ENCODE peak calls at places on chromosomes 4 and X, in five cellular contexts. S is psoas muscle, W is BE2C, A is heart left ventricle, F is lower lobe of right lung. Q is an unnamed sample. For H3K4me1 and H3K27me3, the result is how much of the 10 kb centered on the place peaks cover.

GRCh38 chr4:20046179-20046578 is 205.5 kb upstream of the SLIT2 start:
- DNase-seq in A (no peak), W (no peak), S (no peak), F (no peak), Q (no peak)

GRCh38 chr4:3293410-3294391 is 880 bp downstream of the RGS12 start:
- DNase-seq in W (no peak), A (no peak), F (no peak), S (no peak), Q (peak)

GRCh38 chrX:41085883-41086626 is 810 bp downstream of the USP9X start:
- DNase-seq in F (peak), W (peak), S (peak), A (peak), Q (peak)

GRCh38 chrX:134324359-134324758 is 87.4 kb downstream of the CCDC160 start:
- DNase-seq in F (no peak), W (no peak), S (no peak), A (no peak), Q (no peak)

GRCh38 chr4:116752027-116752426 is 333.3 kb downstream of the TRAM1L1 start:
- DNase-seq in S (no peak), F (no peak), W (no peak), A (no peak), Q (no peak)

GRCh38 chr4:76905521-76905920 is 7.6 kb upstream of the SOWAHB start:
- DNase-seq in A (no peak), S (no peak), W (no peak), F (no peak), Q (peak)

GRCh38 chr4:55318135-55318534 is 27.9 kb upstream of the SRD5A3 start:
- DNase-seq in A (no peak), S (no peak), W (no peak), F (no peak), Q (peak)

GRCh38 chr4:150567070-150567469 is 14.9 kb upstream of the MAB21L2 start:
- DNase-seq in W (no peak), A (no peak), S (no peak), F (no peak), Q (no peak)

GRCh38 chrX:151019837-151020236 is 36.7 kb downstream of the HMGB3 start:
- DNase-seq in F (no peak), W (no peak), S (no peak), A (no peak), Q (peak)

GRCh38 chrX:102155806-102156179 is at the start of gene BEX5:
- DNase-seq in S (peak), W (peak), F (peak), A (peak), Q (peak)

GRCh38 chr4:138488527-138488926 is 246.4 kb upstream of the SLC7A11 start:
- DNase-seq in A (no peak), W (no peak), S (no peak), F (no peak), Q (no peak)

GRCh38 chrX:142251202-142251601 is 46.1 kb upstream of the MAGEC2 start:
- DNase-seq in F (no peak), W (no peak), S (no peak), A (no peak), Q (no peak)

GRCh38 chrX:73841337-73841736 is 278.3 kb downstream of the CHIC1 start:
- DNase-seq in S (no peak), A (no peak), F (no peak), W (no peak), Q (no peak)

GRCh38 chrX:73839152-73839551 is 276.2 kb downstream of the CHIC1 start:
- DNase-seq in S (no peak), A (no peak), W (no peak), F (no peak), Q (no peak)

GRCh38 chrX:73838123-73838522 is 275.1 kb downstream of the CHIC1 start:
- DNase-seq in F (no peak), W (no peak), S (no peak), A (no peak), Q (no peak)

GRCh38 chrX:73842541-73843234 is 279.7 kb downstream of the CHIC1 start:
- DNase-seq in W (no peak), A (no peak), F (no peak), S (no peak), Q (no peak)

DNA sequence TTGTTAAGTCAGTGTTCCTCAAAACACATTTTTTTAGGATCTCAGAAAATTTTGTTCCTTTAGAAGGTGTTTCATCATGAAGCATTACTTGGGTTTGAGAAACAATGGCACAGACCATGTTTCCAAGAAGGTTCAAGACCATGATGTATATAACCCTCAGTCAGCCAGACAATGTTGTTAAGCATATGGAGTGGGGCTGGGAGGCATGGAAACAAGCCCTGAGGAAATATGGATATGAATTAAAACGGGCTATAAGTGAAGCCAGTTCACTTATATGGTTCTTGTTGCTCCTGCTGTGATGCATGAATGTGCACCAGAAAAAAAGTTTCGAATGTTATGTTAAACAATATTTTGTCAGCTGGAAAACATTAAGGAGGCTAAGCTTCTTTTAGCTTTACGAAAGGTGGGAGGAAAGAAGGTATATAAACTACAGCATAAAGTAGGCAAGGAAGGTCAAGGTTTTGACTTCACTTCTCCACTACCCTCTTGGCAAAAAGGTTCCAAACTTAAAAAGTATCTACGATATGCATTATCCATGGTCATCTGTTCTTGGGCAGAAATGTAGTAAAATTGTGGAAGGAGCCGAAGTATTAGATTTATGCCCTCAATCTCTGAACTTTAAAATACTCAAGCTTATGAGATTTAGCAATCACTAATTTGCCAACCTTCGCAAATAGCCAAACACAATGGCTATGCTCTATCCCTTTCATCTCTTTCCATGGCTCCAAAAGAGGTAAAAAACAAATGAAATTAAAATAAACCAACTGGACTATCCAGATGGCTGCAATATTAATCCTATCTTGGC is 277.3 kb downstream of the CHIC1 start:
- DNase-seq in W (no peak), F (no peak), A (no peak), S (no peak), Q (no peak)
- H3K4me1 ChIP-seq in W (under half), F (under half), A (under half), S (half or more), Q (under half)

DNA sequence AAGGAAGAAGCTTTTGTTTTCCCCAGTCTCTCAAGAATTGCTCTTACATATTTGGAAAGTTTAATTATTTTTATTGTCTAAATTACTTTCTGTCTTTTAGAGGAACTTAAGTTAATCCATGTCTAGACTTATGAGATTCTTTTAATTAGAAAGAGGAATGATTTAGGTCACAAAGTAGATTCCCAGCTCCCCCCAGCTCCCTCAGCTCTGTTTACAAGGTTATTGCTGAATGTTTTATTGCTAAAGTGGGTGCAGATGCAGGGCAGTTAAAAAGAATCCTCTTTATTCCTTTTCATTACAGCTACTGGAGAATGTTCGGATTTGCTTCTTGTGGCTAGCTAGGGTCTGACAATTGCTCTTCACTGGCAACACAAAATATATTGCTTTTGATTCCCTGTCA is 33.7 kb upstream of the CCKAR start:
- DNase-seq in W (no peak), F (no peak), S (no peak), A (no peak), Q (peak)
- H3K27me3 ChIP-seq in W (under half), F (under half), S (under half), A (under half), Q (under half)

DNA sequence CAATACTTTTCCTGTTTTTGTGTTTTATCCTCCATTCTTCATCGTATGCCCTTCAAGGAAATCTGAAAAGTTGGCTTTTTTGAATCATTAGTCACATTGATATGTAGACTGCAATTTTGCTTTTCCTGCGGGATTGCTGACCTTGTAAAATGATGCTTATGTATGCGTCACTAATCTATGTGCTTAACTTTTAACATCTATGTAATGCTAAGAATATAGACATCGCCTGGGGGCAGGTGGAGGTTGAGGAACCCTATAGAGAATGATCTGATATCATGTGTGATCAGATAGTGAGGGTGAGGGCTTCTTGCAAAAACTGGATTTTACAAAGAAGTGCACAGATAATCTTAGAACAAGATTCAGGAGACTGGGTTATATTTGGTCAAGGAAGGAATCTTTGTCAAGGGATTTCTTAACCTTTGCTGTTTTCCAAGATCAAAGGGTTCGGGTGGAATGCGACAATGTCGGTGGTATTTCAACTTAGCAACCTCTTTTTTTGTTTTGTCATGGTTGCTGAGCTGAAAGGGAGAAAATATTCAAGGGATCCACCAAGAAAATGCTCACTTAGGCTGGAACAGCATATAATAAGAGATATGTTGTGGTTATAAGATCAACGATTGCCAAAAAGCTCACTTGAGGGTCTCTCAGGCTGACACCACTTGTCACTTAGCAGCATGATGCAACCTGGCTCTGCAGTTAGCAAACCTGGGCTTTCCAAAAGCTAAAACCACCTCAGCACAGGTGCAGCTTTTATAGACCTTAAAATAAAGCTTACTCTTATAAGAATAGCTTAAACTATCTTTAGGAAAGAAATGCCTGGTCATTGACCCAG is 70.6 kb upstream of the PUDP start:
- DNase-seq in A (no peak), S (no peak), F (no peak), W (no peak), Q (no peak)
- H3K4me3 ChIP-seq in A (no peak), S (no peak), F (no peak), W (no peak), Q (no peak)

GRCh38 chr4:536351-536972 is 37.5 kb downstream of the PIGG start:
- DNase-seq in F (peak), S (no peak), W (no peak), A (no peak), Q (no peak)

GRCh38 chr4:535181-535923 is 36.3 kb downstream of the PIGG start:
- DNase-seq in W (no peak), A (no peak), S (no peak), F (peak), Q (no peak)

GRCh38 chr4:534576-535151 is 35.7 kb downstream of the PIGG start:
- DNase-seq in F (no peak), A (no peak), W (no peak), S (no peak), Q (no peak)

GRCh38 chr4:537436-538264 is 38.4 kb downstream of the TMEM271 start:
- DNase-seq in W (no peak), S (no peak), A (no peak), F (peak), Q (no peak)

DNA sequence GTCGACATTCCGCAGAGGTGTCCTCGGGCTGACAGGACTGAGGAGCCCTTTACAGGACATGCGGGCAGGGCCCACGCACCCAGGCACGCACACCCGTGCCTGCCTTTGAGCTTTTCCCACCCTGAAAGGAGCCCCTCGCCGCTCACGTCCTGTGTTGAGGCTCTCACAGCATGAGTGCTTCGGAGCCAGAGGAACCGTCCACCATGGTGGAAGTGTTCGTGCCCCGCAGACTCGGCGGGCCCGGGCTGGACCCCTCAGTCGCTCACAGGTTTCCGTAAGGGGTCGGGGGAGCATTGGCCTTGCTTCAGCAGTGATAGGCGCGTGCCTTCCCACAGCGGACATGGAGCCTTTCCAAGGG is 36.9 kb downstream of the PIGG start:
- DNase-seq in S (no peak), A (no peak), F (peak), W (no peak), Q (no peak)
- H3K4me1 ChIP-seq in S (under half), A (under half), F (under half), W (under half), Q (under half)

DNA sequence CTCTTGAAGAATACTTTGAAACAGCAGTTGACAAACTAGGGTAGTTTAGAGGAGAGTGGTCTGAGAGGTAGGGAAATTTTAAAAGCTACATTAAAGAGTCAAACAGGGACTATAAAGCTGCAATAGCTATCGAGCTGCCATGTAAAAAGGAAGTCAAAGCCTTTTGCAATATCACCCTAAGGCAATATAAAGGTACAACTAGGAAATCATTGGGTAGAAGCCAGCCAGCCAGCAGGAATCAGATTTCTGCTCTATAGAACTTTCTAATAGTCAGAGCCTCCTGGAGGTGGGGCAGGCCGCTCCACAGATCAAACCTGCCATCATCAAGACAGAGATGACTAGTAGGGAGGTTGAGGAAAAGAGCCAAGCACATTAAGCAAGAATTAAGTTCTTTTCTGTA is 15.2 kb upstream of the PHOX2B start:
- DNase-seq in W (no peak), F (no peak), S (no peak), A (no peak), Q (no peak)
- H3K27me3 ChIP-seq in W (under half), F (under half), S (under half), A (under half), Q (under half)

GRCh38 chr4:1047106-1047975 is 35.9 kb downstream of the FGFRL1 start:
- DNase-seq in A (peak), S (peak), W (peak), F (peak), Q (no peak)
- H3K4me3 ChIP-seq in A (peak), S (peak), W (no peak), F (peak), Q (peak)

GRCh38 chr4:5836943-5837342 is 55.9 kb downstream of the CRMP1 start:
- DNase-seq in S (no peak), A (no peak), W (no peak), F (no peak), Q (no peak)
- H3K4me1 ChIP-seq in S (under half), A (under half), W (under half), F (under half), Q (under half)

Q was measured in adipocyte.